ENCODE peak calls at places on chromosomes 11 and 22, in five cellular contexts. One of them, this sample, is unnamed.

GRCh38 chr11:8699903-8700302 is 17.3 kb downstream of the RPL27A start:
- DNase-seq in PC-9: no peak
- DNase-seq in H9: peak; percentile 79
- DNase-seq in lung: no peak
- DNase-seq in right lobe of liver: no peak
- DNase-seq in this sample: peak; percentile 45

GRCh38 chr22:27300661-27301285 is 500.8 kb downstream of the MN1 start:
- DNase-seq in PC-9: peak; percentile 21
- DNase-seq in lung: no peak
- DNase-seq in right lobe of liver: no peak
- DNase-seq in H9: no peak
- DNase-seq in this sample: no peak

GRCh38 chr11:9838229-9838628 is 174.4 kb downstream of the SWAP70 start:
- DNase-seq in H9: no peak
- DNase-seq in right lobe of liver: no peak
- DNase-seq in PC-9: peak; percentile 40
- DNase-seq in lung: no peak
- DNase-seq in this sample: no peak

GRCh38 chr22:16844529-16844928 is 19.3 kb upstream of the XKR3 start:
- DNase-seq in PC-9: no peak
- DNase-seq in right lobe of liver: no peak
- DNase-seq in lung: no peak
- DNase-seq in H9: no peak
- DNase-seq in this sample: no peak

GRCh38 chr11:108368134-108368533 is 99.2 kb downstream of the C11orf65 start:
- DNase-seq in H9: no peak
- DNase-seq in PC-9: no peak
- DNase-seq in right lobe of liver: no peak
- DNase-seq in lung: no peak
- DNase-seq in this sample: no peak

GRCh38 chr11:33187851-33188722 is 26.8 kb upstream of the CSTF3 start:
- DNase-seq in lung: no peak
- DNase-seq in PC-9: peak; percentile 28
- DNase-seq in right lobe of liver: no peak
- DNase-seq in H9: no peak
- DNase-seq in this sample: no peak

GRCh38 chr11:46555269-46556054 is 38.4 kb downstream of the AMBRA1 start:
- DNase-seq in H9: no peak
- DNase-seq in lung: no peak
- DNase-seq in PC-9: peak; percentile 71
- DNase-seq in right lobe of liver: no peak
- DNase-seq in this sample: no peak

GRCh38 chr22:30718491-30718890 is 23.8 kb downstream of the OSBP2 start:
- DNase-seq in lung: no peak
- DNase-seq in right lobe of liver: no peak
- DNase-seq in H9: no peak
- DNase-seq in PC-9: no peak
- DNase-seq in this sample: no peak

GRCh38 chr11:31657091-31657490 is 147.5 kb downstream of the ELP4 start:
- DNase-seq in H9: no peak
- DNase-seq in PC-9: no peak
- DNase-seq in right lobe of liver: no peak
- DNase-seq in lung: no peak
- DNase-seq in this sample: no peak

GRCh38 chr11:82989628-82990404 is 81.9 kb downstream of the RAB30 start:
- DNase-seq in lung: no peak
- DNase-seq in right lobe of liver: no peak
- DNase-seq in PC-9: no peak
- DNase-seq in H9: no peak
- DNase-seq in this sample: no peak

GRCh38 chr22:26735019-26735409 is 77.6 kb downstream of the MIAT start:
- DNase-seq in lung: no peak
- DNase-seq in H9: no peak
- DNase-seq in PC-9: no peak
- DNase-seq in right lobe of liver: no peak
- DNase-seq in this sample: peak; percentile 32

GRCh38 chr22:49934144-49934890 is 15.9 kb downstream of the CRELD2 start:
- DNase-seq in right lobe of liver: peak; percentile 78
- DNase-seq in lung: peak; percentile 80
- DNase-seq in PC-9: peak; percentile 77
- DNase-seq in H9: no peak
- DNase-seq in this sample: peak; percentile 69

GRCh38 chr11:123308077-123308476 is 113.0 kb upstream of the CLMP start:
- DNase-seq in H9: no peak
- DNase-seq in PC-9: no peak
- DNase-seq in right lobe of liver: no peak
- DNase-seq in lung: no peak
- DNase-seq in this sample: peak; percentile 13

GRCh38 chr11:73030130-73030529 is 112.0 kb downstream of the FCHSD2 start:
- DNase-seq in lung: no peak
- DNase-seq in PC-9: no peak
- DNase-seq in right lobe of liver: no peak
- DNase-seq in H9: no peak
- DNase-seq in this sample: no peak

GRCh38 chr11:108322666-108323065 is 99.8 kb downstream of the ATM start:
- DNase-seq in PC-9: no peak
- DNase-seq in right lobe of liver: no peak
- DNase-seq in H9: no peak
- DNase-seq in lung: no peak
- DNase-seq in this sample: no peak

GRCh38 chr22:50138988-50139387 is 31.5 kb upstream of the PANX2 start:
- DNase-seq in PC-9: no peak
- DNase-seq in lung: no peak
- DNase-seq in right lobe of liver: no peak
- DNase-seq in H9: no peak
- DNase-seq in this sample: no peak

GRCh38 chr11:15136166-15136565 is 21.4 kb downstream of the INSC start:
- DNase-seq in right lobe of liver: no peak
- DNase-seq in PC-9: no peak
- DNase-seq in lung: no peak
- DNase-seq in H9: no peak
- DNase-seq in this sample: no peak

GRCh38 chr22:44207173-44207980 is 26.7 kb downstream of the PARVG start:
- DNase-seq in lung: no peak
- DNase-seq in PC-9: no peak
- DNase-seq in H9: no peak
- DNase-seq in right lobe of liver: no peak
- DNase-seq in this sample: no peak

GRCh38 chr11:131749100-131749499 is 378.7 kb downstream of the NTM start:
- DNase-seq in lung: no peak
- DNase-seq in PC-9: no peak
- DNase-seq in H9: no peak
- DNase-seq in right lobe of liver: no peak
- DNase-seq in this sample: no peak

GRCh38 chr11:116641561-116642045 is 131.2 kb downstream of the BUD13 start:
- DNase-seq in PC-9: no peak
- DNase-seq in lung: peak; percentile 39
- DNase-seq in H9: peak; percentile 83
- DNase-seq in right lobe of liver: peak; percentile 60
- DNase-seq in this sample: peak; percentile 25

GRCh38 chr11:57646221-57646620 is 3.5 kb downstream of the YPEL4 start:
- DNase-seq in right lobe of liver: no peak
- DNase-seq in PC-9: no peak
- DNase-seq in H9: no peak
- DNase-seq in lung: no peak
- DNase-seq in this sample: peak; percentile 23

GRCh38 chr11:65204646-65205601 is 23.2 kb downstream of the CAPN1 start:
- DNase-seq in PC-9: no peak
- DNase-seq in lung: no peak
- DNase-seq in H9: peak; percentile 92
- DNase-seq in right lobe of liver: no peak
- DNase-seq in this sample: no peak

GRCh38 chr22:46105494-46106278 is 44.6 kb upstream of the PPARA start:
- DNase-seq in right lobe of liver: peak; percentile 67
- DNase-seq in PC-9: no peak
- DNase-seq in H9: no peak
- DNase-seq in lung: no peak
- DNase-seq in this sample: no peak

DNA sequence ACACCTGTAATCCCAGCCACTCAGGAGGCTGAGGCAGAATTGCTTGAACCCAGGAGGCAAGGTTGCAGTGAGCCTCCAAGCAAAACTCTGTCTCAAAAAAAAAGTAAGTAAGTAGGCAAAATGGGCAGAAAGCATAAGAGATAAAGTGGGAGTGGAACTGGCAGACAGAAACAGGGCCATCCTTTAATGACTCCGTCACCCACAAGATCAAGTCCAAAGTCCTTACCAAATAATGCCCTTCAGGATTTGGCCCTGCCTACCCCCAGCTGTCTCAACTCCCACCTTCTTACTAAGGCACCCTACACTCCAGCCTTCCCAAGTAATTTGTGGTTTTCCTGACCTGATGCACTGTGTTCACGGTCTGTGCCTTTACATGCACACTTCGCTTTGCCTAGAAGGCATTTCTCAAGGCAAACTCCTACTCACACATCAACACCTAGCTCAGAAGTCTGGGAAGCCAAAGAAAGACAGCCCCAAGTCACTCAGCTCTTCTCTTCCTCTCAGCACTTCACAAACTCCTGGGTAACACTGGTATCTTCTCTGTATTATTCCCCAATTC is 6.1 kb downstream of the MAPK1 start:
- DNase-seq in PC-9: no peak
- DNase-seq in H9: no peak
- DNase-seq in right lobe of liver: no peak
- DNase-seq in lung: no peak
- DNase-seq in this sample: no peak
- H3K27ac ChIP-seq in PC-9: no peak overlapping the region
- H3K27ac ChIP-seq in H9: no peak overlapping the region
- H3K27ac ChIP-seq in right lobe of liver: no peak overlapping the region
- H3K27ac ChIP-seq in lung: peak overlapping the region; percentile 66
- H3K27ac ChIP-seq in this sample: peak overlapping the region; percentile 15

GRCh38 chr22:36323855-36324331 is 63.9 kb downstream of the MYH9 start:
- DNase-seq in lung: no peak
- DNase-seq in right lobe of liver: no peak
- DNase-seq in PC-9: no peak
- DNase-seq in H9: no peak
- DNase-seq in this sample: peak; percentile 74
- H3K4me1 ChIP-seq in lung: peaks cover 44% of the 10 kb centered on the region
- H3K4me1 ChIP-seq in right lobe of liver: peaks cover 28% of the 10 kb centered on the region
- H3K4me1 ChIP-seq in PC-9: peaks cover 9% of the 10 kb centered on the region
- H3K4me1 ChIP-seq in H9: peaks cover 4% of the 10 kb centered on the region
- H3K4me1 ChIP-seq in this sample: peaks cover 71% of the 10 kb centered on the region

GRCh38 chr11:78138694-78139421 is 568 bp downstream of the ALG8 start:
- DNase-seq in lung: no peak
- DNase-seq in H9: no peak
- DNase-seq in right lobe of liver: no peak
- DNase-seq in PC-9: peak; percentile 60
- DNase-seq in this sample: no peak
- TF ChIP-seq CTCF in lung: no peak
- TF ChIP-seq CTCF in H9: peak; percentile 41
- TF ChIP-seq CTCF in right lobe of liver: no peak
- TF ChIP-seq CTCF in PC-9: no peak
- TF ChIP-seq CTCF in this sample: no peak

GRCh38 chr22:22228421-22228820 is 16.2 kb upstream of the VPREB1 start:
- DNase-seq in PC-9: no peak
- DNase-seq in H9: no peak
- DNase-seq in right lobe of liver: no peak
- DNase-seq in lung: no peak
- DNase-seq in this sample: no peak
- H3K27ac ChIP-seq in PC-9: no peak overlapping the region
- H3K27ac ChIP-seq in H9: no peak overlapping the region
- H3K27ac ChIP-seq in right lobe of liver: no peak overlapping the region
- H3K27ac ChIP-seq in lung: no peak overlapping the region
- H3K27ac ChIP-seq in this sample: no peak overlapping the region

DNA sequence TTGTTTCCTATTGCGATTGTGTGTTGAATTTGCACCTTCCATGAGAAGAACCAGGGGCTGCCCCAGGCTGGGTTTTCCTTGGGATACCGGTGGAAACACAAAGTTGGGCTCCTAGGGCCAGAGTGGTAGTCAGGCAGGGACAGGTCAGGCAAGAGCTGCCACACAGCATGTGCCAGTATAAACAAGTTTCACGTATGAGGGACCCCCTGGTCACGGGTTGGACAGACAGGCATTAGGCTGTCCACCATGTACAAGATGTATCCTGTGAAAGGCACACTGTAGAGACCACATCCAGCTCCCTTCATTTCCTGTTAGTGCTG is 8.7 kb downstream of the UPB1 start:
- DNase-seq in H9: no peak
- DNase-seq in lung: no peak
- DNase-seq in right lobe of liver: no peak
- DNase-seq in PC-9: no peak
- DNase-seq in this sample: no peak
- H3K4me1 ChIP-seq in H9: no peaks in the 10 kb centered on the region
- H3K4me1 ChIP-seq in lung: peaks cover 10% of the 10 kb centered on the region
- H3K4me1 ChIP-seq in right lobe of liver: peaks cover 100% of the 10 kb centered on the region
- H3K4me1 ChIP-seq in PC-9: peaks cover 59% of the 10 kb centered on the region
- H3K4me1 ChIP-seq in this sample: peaks cover 9% of the 10 kb centered on the region

DNA sequence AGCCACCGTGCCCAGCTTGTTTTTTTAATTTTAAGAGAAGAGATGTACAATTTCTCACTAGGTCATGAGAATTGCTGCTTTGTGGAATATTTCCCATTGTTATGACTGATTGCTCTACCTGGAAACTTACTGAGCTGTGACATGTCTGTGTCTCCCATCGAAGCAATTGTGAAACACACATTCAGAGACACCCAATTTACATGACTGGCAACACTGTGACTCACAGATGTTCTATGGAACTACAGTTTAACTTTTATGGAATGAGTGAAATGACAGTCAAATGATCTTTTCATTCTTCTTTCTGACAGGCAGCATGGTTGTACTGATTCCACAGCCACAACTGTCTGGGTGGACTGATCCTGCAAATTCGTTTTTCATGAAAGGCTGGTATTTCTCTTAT is 32.3 kb downstream of the ELF5 start:
- DNase-seq in lung: no peak
- DNase-seq in right lobe of liver: no peak
- DNase-seq in H9: no peak
- DNase-seq in PC-9: no peak
- DNase-seq in this sample: no peak
- TF ChIP-seq CTCF in lung: no peak
- TF ChIP-seq CTCF in right lobe of liver: no peak
- TF ChIP-seq CTCF in H9: no peak
- TF ChIP-seq CTCF in PC-9: no peak
- TF ChIP-seq CTCF in this sample: no peak

This sample was measured in heart right ventricle.